ENCODE peak calls at places on chromosome 13, in four cellular contexts. E, S, Y and W are unnamed samples.

GRCh38 chr13:46489586-46490023 is 63.4 kb upstream of the LRCH1 start:
- DNase-seq in E (no peak), S (peak; percentile 92), Y (no peak), W (peak; percentile 91)

GRCh38 chr13:67650471-67650870 is 420.3 kb upstream of the PCDH9 start:
- DNase-seq in E (no peak), S (no peak), Y (no peak), W (no peak)

GRCh38 chr13:113897161-113897560 is 33.3 kb upstream of the GAS6 start:
- DNase-seq in E (no peak), S (peak; percentile 83), Y (no peak), W (peak; percentile 98)

GRCh38 chr13:51534075-51534817 is 50.0 kb upstream of the WDFY2 start:
- DNase-seq in E (no peak), S (no peak), Y (no peak), W (no peak)

GRCh38 chr13:113275387-113275786 is 21.7 kb upstream of the LAMP1 start:
- DNase-seq in E (peak; percentile 59), S (peak; percentile 72), Y (no peak), W (peak; percentile 86)

GRCh38 chr13:51861728-51862300 is at the start of gene CCDC70:
- DNase-seq in E (no peak), S (peak; percentile 8), Y (no peak), W (no peak)

GRCh38 chr13:76799696-76800095 is 86.5 kb downstream of the KCTD12 start:
- DNase-seq in E (no peak), S (no peak), Y (no peak), W (no peak)

GRCh38 chr13:83824561-83824960 is 57.7 kb downstream of the SLITRK1 start:
- DNase-seq in E (no peak), S (no peak), Y (no peak), W (no peak)

GRCh38 chr13:95298169-95298940 is 2.9 kb downstream of the ABCC4 start:
- DNase-seq in E (no peak), S (no peak), Y (no peak), W (no peak)

DNA sequence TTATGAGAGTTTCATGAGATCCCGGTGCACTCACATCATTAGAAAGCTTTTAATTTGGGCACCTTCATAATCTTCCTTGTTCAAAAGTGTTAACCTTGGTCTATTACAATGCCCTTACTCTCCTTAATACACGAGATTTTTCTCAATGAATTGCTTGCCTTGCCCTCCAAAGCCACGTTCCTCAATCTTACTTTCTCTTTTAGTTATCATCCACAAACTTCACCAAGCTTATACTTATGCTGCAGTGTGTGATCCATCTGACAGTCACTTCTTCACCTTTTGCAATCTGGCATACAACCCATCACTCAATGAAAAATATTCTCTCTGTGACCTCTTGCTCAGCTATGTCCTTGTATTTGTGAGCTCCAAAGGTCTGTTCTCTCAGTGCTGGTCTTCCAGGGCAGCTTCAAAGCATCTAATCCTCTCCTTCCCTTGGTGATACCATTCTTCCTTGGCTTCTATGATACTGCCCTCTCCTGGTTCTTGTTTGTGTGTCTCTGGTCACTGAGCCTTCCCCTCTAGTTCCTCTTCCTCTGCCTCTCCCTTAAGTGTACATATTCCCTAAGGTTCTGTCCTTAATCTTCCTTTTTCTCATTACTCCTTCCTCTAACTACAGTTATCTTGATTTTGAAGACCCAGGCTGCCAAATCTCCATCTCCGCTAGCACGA is 202.2 kb upstream of the STARD13 start:
- DNase-seq in E (no peak), S (peak; percentile 65), Y (no peak), W (peak; percentile 63)
- TF ChIP-seq CTCF in E (peak; percentile 28), S (peak; percentile 55), Y (peak; percentile 19), W (peak; percentile 46)

GRCh38 chr13:30671271-30671815 is 53.6 kb downstream of the USPL1 start:
- DNase-seq in E (no peak), S (no peak), Y (no peak), W (no peak)

GRCh38 chr13:30679483-30680330 is 55.6 kb upstream of the ALOX5AP start:
- DNase-seq in E (no peak), S (peak; percentile 61), Y (no peak), W (peak; percentile 55)

GRCh38 chr13:30668305-30668704 is 50.6 kb downstream of the USPL1 start:
- DNase-seq in E (no peak), S (no peak), Y (no peak), W (no peak)

GRCh38 chr13:30676672-30677071 is 58.7 kb upstream of the ALOX5AP start:
- DNase-seq in E (no peak), S (peak; percentile 21), Y (no peak), W (no peak)

DNA sequence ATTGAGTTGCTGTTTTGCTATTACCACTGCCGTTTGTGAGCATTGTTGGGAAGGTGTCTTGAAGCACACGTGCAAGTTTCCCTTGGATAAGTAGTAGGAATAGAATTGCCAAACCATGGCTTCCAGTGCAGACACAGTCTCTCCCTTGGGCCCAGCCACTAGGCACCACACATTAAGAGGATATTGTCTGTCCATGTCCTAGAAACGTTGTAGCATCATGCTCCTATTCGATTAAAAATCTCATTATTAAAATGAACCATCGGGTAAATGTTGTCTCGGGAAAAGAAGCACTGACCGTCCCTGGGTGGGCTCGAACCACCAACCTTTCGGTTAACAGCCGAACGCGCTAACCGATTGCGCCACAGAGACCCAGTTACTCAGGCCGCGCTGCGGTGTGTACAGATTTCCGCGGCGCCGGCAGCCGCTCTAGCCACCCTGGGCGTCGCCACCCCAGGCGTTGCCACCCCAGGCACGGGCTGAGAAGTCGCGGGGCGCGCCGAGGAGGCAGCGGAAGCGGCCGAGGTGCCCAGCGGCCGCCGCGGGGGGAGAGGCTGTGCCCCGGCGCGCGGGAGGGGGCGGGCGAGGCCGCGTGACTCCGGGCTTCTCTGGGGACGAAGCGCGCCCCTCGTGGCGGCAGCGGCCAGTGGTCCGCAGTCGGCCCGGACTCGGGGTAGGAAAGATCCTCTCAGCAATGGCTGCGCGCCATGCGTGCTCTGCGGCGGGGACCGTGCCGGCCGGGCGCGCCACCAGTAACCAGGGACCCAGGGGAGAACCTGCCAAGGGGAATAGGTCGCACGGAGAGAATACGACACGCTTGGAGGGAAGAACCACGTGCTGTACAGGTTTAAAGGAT is 56.2 kb downstream of the USPL1 start:
- DNase-seq in E (peak; percentile 59), S (peak; percentile 90), Y (peak; percentile 91), W (peak; percentile 79)
- H3K4me3 ChIP-seq in E (peak overlapping the region; percentile 44), S (peak overlapping the region; percentile 66), Y (peak overlapping the region; percentile 57), W (peak overlapping the region; percentile 70)

GRCh38 chr13:23870356-23871146 is 18.6 kb downstream of the MIPEP start:
- DNase-seq in E (no peak), S (peak; percentile 17), Y (no peak), W (no peak)

GRCh38 chr13:23871616-23872220 is 17.5 kb downstream of the MIPEP start:
- DNase-seq in E (no peak), S (peak; percentile 76), Y (no peak), W (no peak)

GRCh38 chr13:23881408-23881785 is 7.8 kb downstream of the MIPEP start:
- DNase-seq in E (no peak), S (no peak), Y (no peak), W (no peak)

DNA sequence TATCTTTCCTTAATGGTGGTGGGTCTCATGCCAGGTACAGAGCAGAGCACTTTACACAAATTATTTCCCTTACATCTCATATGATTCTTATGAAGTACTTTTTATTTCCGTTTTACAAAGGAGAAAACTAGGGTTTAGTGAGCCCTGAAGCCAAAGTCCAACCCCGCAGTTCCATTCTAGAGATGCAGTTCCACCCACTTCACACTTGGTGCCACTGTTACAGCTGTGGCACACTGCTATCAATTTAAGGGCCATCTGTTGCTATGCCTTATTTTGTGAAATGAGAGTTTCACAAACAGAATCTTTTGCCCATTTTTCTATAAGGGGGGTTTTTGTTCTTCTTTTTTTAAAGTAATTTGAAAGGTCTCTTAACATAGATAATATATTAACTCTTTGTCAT is 12.9 kb downstream of the MIPEP start:
- DNase-seq in E (no peak), S (peak; percentile 46), Y (no peak), W (peak; percentile 55)
- TF ChIP-seq CTCF in E (peak; percentile 50), S (peak; percentile 61), Y (no peak), W (peak; percentile 63)

GRCh38 chr13:101711307-101712025 is 259.0 kb downstream of the ITGBL1 start:
- DNase-seq in E (no peak), S (peak; percentile 21), Y (no peak), W (no peak)
- H3K4me3 ChIP-seq in E (no peak overlapping the region), S (no peak overlapping the region), Y (no peak overlapping the region), W (no peak overlapping the region)

DNA sequence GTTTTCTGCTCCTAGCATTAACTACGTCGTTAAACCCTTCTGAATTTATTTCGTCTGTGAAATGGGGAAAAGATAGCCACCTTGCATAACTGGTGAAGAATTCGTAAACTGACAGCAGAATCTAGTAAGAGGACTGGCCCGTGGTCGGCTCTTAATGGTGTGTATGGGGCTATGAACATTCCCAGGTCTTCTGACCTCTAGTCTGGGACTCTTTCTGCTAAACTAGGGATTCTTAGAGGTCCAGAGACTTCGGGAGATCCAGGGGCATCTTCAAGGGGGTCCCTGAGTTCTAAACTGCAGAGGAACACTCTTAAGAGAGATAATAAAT is 231.1 kb upstream of the SERP2 start:
- DNase-seq in E (no peak), S (no peak), Y (no peak), W (no peak)
- TF ChIP-seq CTCF in E (no peak), S (no peak), Y (no peak), W (no peak)

GRCh38 chr13:32736648-32737047 is 150.4 kb downstream of the PDS5B start:
- DNase-seq in E (no peak), S (peak; percentile 15), Y (no peak), W (no peak)
- H3K4me3 ChIP-seq in E (no peak overlapping the region), S (peak overlapping the region; percentile 51), Y (peak overlapping the region; percentile 39), W (no peak overlapping the region)

GRCh38 chr13:25961294-25961693 is 90.5 kb downstream of the SHISA2 start:
- DNase-seq in E (no peak), S (no peak), Y (no peak), W (no peak)
- TF ChIP-seq CTCF in E (no peak), S (no peak), Y (no peak), W (no peak)

DNA sequence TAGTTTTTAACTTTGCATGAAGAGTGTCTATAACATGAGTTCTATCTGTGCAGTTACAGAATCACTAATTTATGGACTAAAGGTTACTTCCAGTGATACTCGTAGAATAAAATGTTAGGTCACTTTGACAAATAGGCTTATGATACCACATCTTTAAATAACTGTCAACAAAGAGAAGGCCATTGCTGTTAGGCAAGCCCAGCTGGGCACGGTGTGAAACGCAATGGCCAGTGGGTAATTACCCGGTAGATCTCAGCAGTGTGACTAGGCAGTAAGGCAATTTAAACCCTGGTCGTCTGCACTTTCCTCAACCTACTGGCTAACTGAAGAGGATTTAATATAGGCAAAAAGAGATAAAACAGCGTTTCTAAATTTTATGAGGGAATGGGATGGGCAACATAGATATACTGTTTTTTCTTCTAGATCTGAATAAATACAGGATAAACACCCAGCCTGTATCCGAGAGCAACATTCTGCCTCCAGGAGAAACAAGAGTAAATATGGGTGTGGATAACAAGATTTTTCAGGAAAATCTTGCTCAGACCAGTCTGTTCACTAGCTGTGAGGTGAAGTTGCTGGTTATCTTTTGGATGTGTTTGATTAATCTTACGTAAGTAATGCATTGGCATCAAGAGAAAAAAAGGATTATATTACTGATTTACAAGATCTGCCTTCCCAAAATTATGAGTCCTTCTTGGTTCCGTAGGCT is 631.3 kb downstream of the EFNB2 start:
- DNase-seq in E (no peak), S (no peak), Y (no peak), W (no peak)
- H3K4me3 ChIP-seq in E (no peak overlapping the region), S (no peak overlapping the region), Y (no peak overlapping the region), W (no peak overlapping the region)

DNA sequence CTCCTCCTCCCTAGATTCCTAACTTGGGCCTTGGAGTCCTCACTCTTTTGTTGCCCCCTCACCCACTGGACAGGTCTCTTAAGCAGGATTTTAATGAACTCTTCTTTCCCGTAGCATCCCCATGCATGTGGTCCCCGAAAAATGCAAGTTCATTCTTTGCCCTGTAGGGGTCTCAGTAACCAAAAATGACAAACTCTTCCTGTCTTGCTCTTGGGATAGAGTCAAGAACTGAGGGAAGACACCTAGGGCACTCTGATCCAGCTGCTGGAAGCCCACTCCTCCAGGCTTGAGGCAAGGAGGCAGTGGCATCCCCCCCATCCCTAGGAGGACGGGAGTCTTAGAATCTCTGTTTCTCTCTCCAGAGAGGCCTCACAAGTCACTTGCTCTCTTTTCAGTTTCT is 987.0 kb downstream of the DIAPH3 start:
- DNase-seq in E (no peak), S (no peak), Y (no peak), W (no peak)
- TF ChIP-seq CTCF in E (no peak), S (no peak), Y (no peak), W (no peak)